ENCODE peak calls at places on chromosomes 3 and 15, in four cellular contexts. C is mesenchymal stem cell, D is IMR-90, L is H9. I is an unnamed sample.

GRCh38 chr3:135271562-135272290 is 476.7 kb downstream of the EPHB1 start:
- DNase-seq in L (no peak), D (no peak), C (no peak), I (no peak)

GRCh38 chr3:151976211-151977050 is 103.0 kb downstream of the SUCNR1 start:
- DNase-seq in L (no peak), C (peak), D (peak), I (peak)

GRCh38 chr3:131553495-131554247 is 50.9 kb upstream of the MRPL3 start:
- DNase-seq in D (no peak), L (no peak), C (no peak), I (no peak)

GRCh38 chr15:85013785-85014184 is 32.1 kb downstream of the PDE8A start:
- DNase-seq in D (no peak), C (no peak), L (no peak), I (no peak)

GRCh38 chr3:134216206-134216764 is 34.4 kb downstream of the RYK start:
- DNase-seq in D (no peak), L (no peak), C (no peak), I (no peak)

GRCh38 chr15:38605744-38606143 is 41.1 kb upstream of the RASGRP1 start:
- DNase-seq in D (no peak), L (no peak), C (no peak), I (no peak)

GRCh38 chr3:150710097-150710496 is 6.4 kb upstream of the ERICH6 start:
- DNase-seq in L (no peak), C (no peak), D (peak), I (no peak)

GRCh38 chr3:124829175-124829818 is 57.9 kb downstream of the ITGB5 start:
- DNase-seq in L (no peak), D (no peak), C (peak), I (peak)

GRCh38 chr3:189664311-189664710 is 33.1 kb downstream of the TP63 start:
- DNase-seq in D (peak), C (peak), L (no peak), I (peak)

GRCh38 chr3:55868347-55868746 is 381.2 kb upstream of the WNT5A start:
- DNase-seq in L (no peak), C (no peak), D (no peak), I (peak)

GRCh38 chr3:32288819-32289218 is 50.3 kb downstream of the CMTM8 start:
- DNase-seq in D (no peak), C (no peak), L (no peak), I (no peak)

GRCh38 chr3:195268608-195269309 is 2.2 kb downstream of the XXYLT1 start:
- DNase-seq in C (no peak), D (no peak), L (no peak), I (no peak)
- H3K23ac ChIP-seq in C (no peak), D (no peak), L (no peak), I (no peak)

GRCh38 chr15:70493787-70494514 is 269.4 kb downstream of the UACA start:
- DNase-seq in D (peak), C (peak), L (no peak), I (no peak)
- H2BK15ac ChIP-seq in D (peak), C (no peak), L (no peak), I (no peak)

DNA sequence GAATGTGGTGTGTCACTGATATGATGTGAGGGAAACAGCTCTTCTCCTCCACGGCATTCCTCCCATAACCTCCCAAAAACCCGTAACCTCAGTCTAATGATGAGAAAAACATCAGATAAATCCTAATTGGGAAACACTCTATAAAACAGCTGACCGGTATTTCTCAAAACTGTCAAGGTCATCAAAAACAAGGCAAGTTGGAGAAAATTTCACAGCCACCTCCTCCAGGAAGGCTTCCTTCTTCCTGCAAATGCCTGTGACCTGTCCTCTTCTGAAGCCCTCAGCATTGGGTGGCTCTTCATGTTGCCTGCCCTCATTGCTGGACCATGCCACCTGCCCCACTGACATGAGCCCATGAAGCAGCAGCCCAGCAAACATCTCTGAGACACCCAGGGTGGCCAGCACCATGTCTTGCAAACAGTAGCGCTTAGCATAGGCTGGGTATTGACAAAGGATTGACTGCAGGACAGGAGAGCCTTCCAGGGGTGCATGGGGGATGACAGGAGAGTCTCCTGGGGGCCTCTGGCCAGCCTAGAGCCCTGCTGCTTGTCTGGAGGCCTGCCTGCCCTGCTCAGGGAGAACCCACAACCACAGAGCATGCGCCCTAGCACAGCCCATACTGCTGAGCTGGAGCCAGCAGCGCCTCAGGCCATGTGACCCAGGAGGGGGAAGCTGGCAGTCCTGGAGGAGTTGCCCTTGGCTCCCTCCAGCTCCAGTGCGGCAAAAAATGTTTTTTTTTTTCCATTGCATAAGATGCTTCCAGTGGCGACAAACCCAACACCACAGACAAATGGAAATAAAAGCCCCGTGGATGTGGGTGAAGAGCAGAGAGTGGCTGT is 49.7 kb downstream of the XXYLT1 start:
- DNase-seq in C (peak), D (peak), L (no peak), I (no peak)
- H3K23ac ChIP-seq in C (no peak), D (no peak), L (no peak), I (no peak)

DNA sequence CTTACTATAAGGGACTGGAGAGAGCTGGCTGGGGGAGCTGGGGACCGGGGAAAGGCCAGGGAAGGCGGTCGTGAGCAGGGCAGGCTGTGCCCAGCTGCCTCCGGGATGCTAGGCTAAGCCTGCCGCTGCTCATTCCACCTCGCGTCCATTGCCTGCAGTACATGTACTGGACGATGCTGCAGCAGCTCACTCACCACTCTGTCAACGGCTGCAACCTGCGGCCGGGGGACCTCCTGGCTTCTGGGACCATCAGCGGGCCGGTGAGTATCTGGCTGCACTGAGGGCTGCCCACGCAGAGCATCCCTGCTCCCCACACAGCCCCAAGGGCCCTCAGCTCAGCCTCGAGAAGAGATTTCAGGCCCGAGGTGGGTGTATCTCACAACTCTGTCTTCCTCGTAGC is 27.2 kb downstream of the FAH start:
- DNase-seq in D (no peak), L (no peak), C (no peak), I (no peak)
- H2BK15ac ChIP-seq in D (peak), L (no peak), C (no peak), I (no peak)

GRCh38 chr3:138011722-138012121 is 1.8 kb downstream of the CLDN18 start:
- DNase-seq in D (no peak), C (no peak), L (no peak), I (peak)

GRCh38 chr3:138007898-138008297 is 2.1 kb upstream of the CLDN18 start:
- DNase-seq in D (no peak), L (no peak), C (no peak), I (no peak)

GRCh38 chr3:138009476-138010272 is at the start of gene CLDN18:
- DNase-seq in D (no peak), C (no peak), L (peak), I (peak)

GRCh38 chr3:138012526-138012925 is 2.6 kb downstream of the CLDN18 start:
- DNase-seq in D (no peak), C (no peak), L (no peak), I (no peak)

GRCh38 chr3:138010273-138010590 is 267 bp downstream of the CLDN18 start:
- DNase-seq in D (no peak), L (no peak), C (no peak), I (no peak)
- H3K23ac ChIP-seq in D (no peak), L (no peak), C (no peak), I (no peak)

GRCh38 chr3:186807231-186807630 is 949 bp upstream of the RFC4 start:
- DNase-seq in C (no peak), D (no peak), L (no peak), I (no peak)
- H2BK15ac ChIP-seq in C (no peak), D (no peak), L (no peak), I (no peak)

GRCh38 chr15:99424978-99425665 is 140.7 kb upstream of the MEF2A start:
- DNase-seq in C (peak), D (peak), L (no peak), I (peak)
- H3K23ac ChIP-seq in C (peak), D (peak), L (no peak), I (no peak)

I was measured in mesendoderm.